ENCODE peak calls at places on chromosomes 11 and 22, in four cellular contexts. F, C, E and J are unnamed samples.

GRCh38 chr11:58577441-58578135 is 1.3 kb upstream of the ZFP91 start:
- DNase-seq in F (peak; percentile 33), C (peak; percentile 66), E (no peak), J (no peak)

GRCh38 chr22:29536411-29536810 is 17.1 kb downstream of the THOC5 start:
- DNase-seq in F (no peak), C (no peak), E (no peak), J (no peak)

GRCh38 chr11:92830382-92831148 is 138.9 kb upstream of the MTNR1B start:
- DNase-seq in F (no peak), C (no peak), E (no peak), J (no peak)

GRCh38 chr11:61922539-61922938 is 5.2 kb upstream of the RAB3IL1 start:
- DNase-seq in F (no peak), C (no peak), E (peak; percentile 74), J (peak; percentile 33)

GRCh38 chr11:64694821-64695365 is 28.1 kb downstream of the NRXN2 start:
- DNase-seq in F (no peak), C (no peak), E (no peak), J (peak; percentile 74)

GRCh38 chr22:48262596-48263430 is 1500.4 kb downstream of the TBC1D22A start:
- DNase-seq in F (no peak), C (no peak), E (no peak), J (no peak)

GRCh38 chr11:4865855-4866254 is 15.8 kb upstream of the OR51T1 start:
- DNase-seq in F (no peak), C (no peak), E (no peak), J (no peak)

GRCh38 chr22:44399196-44399837 is 86.6 kb upstream of the SHISAL1 start:
- DNase-seq in F (no peak), C (no peak), E (no peak), J (no peak)

GRCh38 chr22:30235687-30236170 is 10.8 kb downstream of the LIF start:
- DNase-seq in F (no peak), C (no peak), E (no peak), J (no peak)

GRCh38 chr22:27022256-27022655 is 364.9 kb downstream of the MIAT start:
- DNase-seq in F (no peak), C (no peak), E (no peak), J (no peak)

GRCh38 chr11:8658210-8658968 is 24.1 kb downstream of the TRIM66 start:
- DNase-seq in F (no peak), C (no peak), E (no peak), J (no peak)

GRCh38 chr11:123238297-123238696 is 43.2 kb upstream of the CLMP start:
- DNase-seq in F (no peak), C (no peak), E (no peak), J (no peak)

GRCh38 chr11:23730307-23730998 is 766.4 kb upstream of the LUZP2 start:
- DNase-seq in F (no peak), C (no peak), E (no peak), J (no peak)

GRCh38 chr11:58525037-58525614 is 17.2 kb upstream of the OR5B21 start:
- DNase-seq in F (no peak), C (peak; percentile 79), E (no peak), J (no peak)

GRCh38 chr22:28297504-28297903 is 378.4 kb upstream of the PITPNB start:
- DNase-seq in F (no peak), C (no peak), E (no peak), J (no peak)

GRCh38 chr11:11620251-11620965 is 1.4 kb downstream of the GALNT18 start:
- DNase-seq in F (no peak), C (no peak), E (no peak), J (peak; percentile 74)

DNA sequence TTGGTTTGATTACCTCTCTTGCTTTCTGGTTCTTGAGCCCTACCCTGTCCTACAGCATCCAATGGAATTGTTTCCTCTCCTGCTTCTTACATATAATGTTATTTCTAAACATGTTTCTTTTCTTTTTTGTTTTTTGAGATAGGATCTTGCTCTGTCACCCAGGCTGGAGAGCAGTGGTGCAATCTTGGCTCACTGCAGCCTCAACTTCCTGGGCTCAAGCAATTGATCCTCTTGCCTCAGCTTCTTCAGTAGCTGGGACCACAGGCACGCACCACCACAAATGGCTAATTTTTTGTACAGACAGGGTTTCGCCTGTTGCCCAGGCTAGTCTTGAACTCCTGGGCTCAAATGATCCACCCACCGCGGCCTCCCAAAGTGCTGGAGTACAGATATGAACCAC is 105.9 kb downstream of the SGSM3 start:
- DNase-seq in F (no peak), C (no peak), E (no peak), J (no peak)
- TF ChIP-seq USF2 in F (no peak), C (no peak), E (no peak), J (no peak)

DNA sequence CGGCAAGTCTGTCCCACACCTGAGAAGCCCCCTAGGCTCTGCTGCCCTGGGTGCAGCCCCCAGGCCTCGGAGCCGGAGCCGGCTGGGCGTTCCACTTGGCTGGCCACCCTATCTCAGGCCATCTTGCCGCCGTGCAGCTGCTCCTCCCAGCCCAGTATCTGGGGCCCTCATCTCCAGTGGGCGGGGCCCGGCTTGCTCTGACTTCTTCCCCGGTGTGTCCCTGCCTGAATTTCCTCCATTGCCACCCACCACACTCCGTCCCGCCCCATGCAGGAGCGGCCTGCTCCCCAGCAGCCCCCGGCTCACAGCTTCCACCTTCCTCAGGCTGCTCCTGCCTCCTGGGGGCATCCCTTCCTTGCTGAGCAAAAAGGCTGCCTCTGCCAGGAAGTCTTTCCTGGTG is 46.6 kb downstream of the WNT7B start:
- DNase-seq in F (no peak), C (no peak), E (peak; percentile 18), J (no peak)
- TF ChIP-seq SRF in F (no peak), C (no peak), E (no peak), J (no peak)

DNA sequence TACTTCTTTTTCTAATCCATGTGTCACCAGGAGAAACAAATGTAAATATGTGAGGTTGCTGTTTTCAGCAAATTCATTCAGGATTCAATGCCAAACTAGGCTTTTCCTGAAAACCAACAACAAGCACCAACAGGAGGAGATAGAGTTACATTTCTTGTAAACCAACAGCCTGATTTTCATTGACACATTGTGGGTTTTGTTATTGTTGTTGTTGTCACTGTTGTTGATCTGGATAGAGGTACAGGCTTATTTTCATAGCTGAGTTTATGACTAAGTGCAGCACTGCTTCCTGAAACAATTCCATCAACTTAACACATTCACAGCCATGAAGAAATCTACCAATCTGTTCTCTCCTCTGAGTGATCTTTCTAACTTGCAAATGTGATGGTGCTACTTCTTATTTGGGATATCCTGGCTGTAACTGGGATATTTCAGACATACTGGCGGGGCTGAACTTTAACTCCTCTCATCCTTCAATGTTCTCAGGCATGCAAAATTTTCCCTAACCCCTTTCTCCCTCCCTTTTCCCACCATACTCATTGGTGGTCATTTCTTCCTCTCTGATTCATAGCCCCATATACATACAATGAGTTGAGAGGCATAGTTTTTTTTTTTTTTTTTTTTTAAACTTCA is 65.5 kb downstream of the ME3 start:
- DNase-seq in F (no peak), C (no peak), E (no peak), J (no peak)
- TF ChIP-seq USF2 in F (no peak), C (no peak), E (no peak), J (no peak)

GRCh38 chr11:127023991-127024390 is 23.4 kb upstream of the KIRREL3 start:
- DNase-seq in F (no peak), C (no peak), E (no peak), J (no peak)
- TF ChIP-seq SRF in F (no peak), C (no peak), E (no peak), J (no peak)

GRCh38 chr11:114400222-114400973 is at the start of the genes C11orf71 and RBM7:
- DNase-seq in F (peak; percentile 96), C (peak; percentile 95), E (peak; percentile 93), J (peak; percentile 95)

GRCh38 chr11:114399903-114400221 is 449 bp downstream of the C11orf71 start:
- DNase-seq in F (peak; percentile 40), C (peak; percentile 2), E (peak; percentile 52), J (no peak)

GRCh38 chr11:114398303-114398920 is 1.9 kb downstream of the C11orf71 start:
- DNase-seq in F (no peak), C (no peak), E (no peak), J (no peak)

GRCh38 chr11:114400974-114401223 is 433 bp downstream of the RBM7 start:
- DNase-seq in F (no peak), C (no peak), E (no peak), J (no peak)

DNA sequence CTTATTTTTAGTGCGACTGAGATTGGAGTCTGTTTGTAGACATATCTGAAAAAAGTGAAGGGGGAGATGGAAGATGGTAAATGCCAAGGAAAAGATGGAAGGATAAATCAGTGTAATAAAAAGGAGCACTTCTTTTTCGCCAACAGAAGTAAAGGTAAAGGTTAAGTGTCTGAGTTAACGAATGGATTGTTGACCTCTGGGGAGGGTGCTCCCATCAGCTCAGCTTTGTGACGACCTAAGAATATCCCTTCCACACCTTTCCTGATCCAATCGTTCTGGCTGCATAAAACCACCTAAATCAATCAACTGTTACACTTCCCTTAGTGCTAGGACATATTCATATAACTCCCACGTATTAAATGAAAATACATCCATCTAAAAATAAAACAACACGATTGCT is 821 bp downstream of the C11orf71 start:
- DNase-seq in F (peak; percentile 8), C (peak; percentile 7), E (peak; percentile 16), J (no peak)
- TF ChIP-seq USF2 in F (no peak), C (no peak), E (no peak), J (no peak)

DNA sequence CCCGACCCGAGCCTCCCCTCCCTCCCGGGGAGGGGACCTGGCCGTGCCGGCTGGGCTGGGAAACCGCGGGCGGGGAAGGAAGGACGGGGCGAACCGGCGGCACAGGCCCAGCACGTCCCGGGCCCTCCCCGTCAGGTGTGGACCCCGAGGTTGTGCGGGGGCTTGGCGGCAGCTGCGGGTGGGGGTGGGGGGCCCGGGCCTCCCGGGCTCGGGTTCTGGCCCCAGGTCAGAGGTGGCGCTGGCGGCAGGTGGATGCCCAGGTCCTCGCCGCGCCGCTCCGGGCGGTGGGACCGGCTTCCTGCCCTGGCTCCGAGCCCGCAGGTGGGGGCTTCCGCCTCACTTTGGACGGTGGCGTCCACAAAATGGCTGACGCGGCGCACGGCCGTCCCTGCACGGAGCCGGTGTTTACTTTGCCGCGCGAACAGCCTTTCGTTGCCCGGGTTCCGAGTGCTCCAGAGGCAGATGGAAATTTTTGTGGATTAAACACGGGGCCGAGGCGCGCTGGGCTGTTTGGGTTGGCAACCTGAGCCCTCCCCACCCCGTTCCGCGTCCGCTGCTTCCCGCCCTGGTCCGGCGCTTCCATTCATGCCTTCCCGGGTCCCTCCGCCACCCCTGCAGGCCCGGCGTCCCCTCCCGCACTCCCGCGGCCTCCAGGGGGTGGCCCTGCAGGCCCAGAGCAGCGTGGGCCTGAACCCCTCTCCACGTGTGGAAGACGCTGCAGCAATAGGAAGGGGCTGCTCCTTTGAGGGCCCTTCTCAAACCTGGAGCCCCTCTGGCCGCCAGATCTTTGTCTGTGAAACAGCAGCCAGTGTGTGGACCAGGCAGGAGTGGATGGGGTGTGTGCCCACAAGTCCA is 92.0 kb upstream of the KCNQ1OT1 start:
- DNase-seq in F (no peak), C (no peak), E (no peak), J (peak; percentile 53)
- TF ChIP-seq SRF in F (no peak), C (no peak), E (no peak), J (no peak)